ENCODE peak calls at places on chromosomes 6 and 20, in four cellular contexts. C, T, H and M are unnamed samples.

GRCh38 chr6:9295641-9296040 is 860.3 kb upstream of the SLC35B3 start:
- DNase-seq in C (no peak), T (no peak), H (no peak), M (no peak)

GRCh38 chr6:115551510-115551909 is 509.2 kb downstream of the FRK start:
- DNase-seq in C (no peak), T (no peak), H (no peak), M (no peak)

GRCh38 chr6:33277663-33278391 is 904 bp downstream of the B3GALT4 start:
- DNase-seq in C (peak; percentile 32), T (no peak), H (peak; percentile 48), M (no peak)

GRCh38 chr6:125584468-125584939 is 164.9 kb upstream of the HEY2 start:
- DNase-seq in C (peak; percentile 65), T (no peak), H (no peak), M (no peak)

GRCh38 chr6:113047148-113047547 is 700.0 kb downstream of the RFPL4B start:
- DNase-seq in C (no peak), T (no peak), H (no peak), M (no peak)

GRCh38 chr20:63448050-63448449 is 24.4 kb downstream of the KCNQ2 start:
- DNase-seq in C (no peak), T (no peak), H (no peak), M (no peak)

GRCh38 chr6:134063121-134063965 is 10.9 kb upstream of the SLC2A12 start:
- DNase-seq in C (peak; percentile 22), T (no peak), H (peak; percentile 48), M (peak; percentile 40)

GRCh38 chr6:163965426-163966348 is 551.2 kb downstream of the QKI start:
- DNase-seq in C (no peak), T (no peak), H (no peak), M (no peak)

GRCh38 chr6:157716553-157716952 is 106.5 kb upstream of the SNX9 start:
- DNase-seq in C (no peak), T (no peak), H (no peak), M (no peak)

GRCh38 chr6:31764239-31764638 is 1.8 kb downstream of the SAPCD1 start:
- DNase-seq in C (no peak), T (no peak), H (peak; percentile 66), M (no peak)

GRCh38 chr20:34525709-34526416 is 9.6 kb downstream of the DYNLRB1 start:
- DNase-seq in C (no peak), T (no peak), H (no peak), M (peak; percentile 98)

GRCh38 chr6:79512014-79512413 is 25.2 kb downstream of the LCA5 start:
- DNase-seq in C (no peak), T (no peak), H (no peak), M (no peak)

GRCh38 chr6:32047084-32047478 is 8.9 kb downstream of the CYP21A2 start:
- DNase-seq in C (no peak), T (no peak), H (peak; percentile 60), M (peak; percentile 27)

GRCh38 chr6:135145509-135145865 is 35.6 kb upstream of the MYB start:
- DNase-seq in C (no peak), T (no peak), H (no peak), M (no peak)

GRCh38 chr6:2971420-2972218 is at the start of gene SERPINB6:
- DNase-seq in C (peak; percentile 52), T (no peak), H (peak; percentile 90), M (peak; percentile 38)

GRCh38 chr6:134510920-134511319 is 193.0 kb upstream of the SGK1 start:
- DNase-seq in C (no peak), T (no peak), H (no peak), M (no peak)

GRCh38 chr6:144340541-144341371 is 55.6 kb downstream of the UTRN start:
- DNase-seq in C (no peak), T (no peak), H (no peak), M (peak; percentile 86)

DNA sequence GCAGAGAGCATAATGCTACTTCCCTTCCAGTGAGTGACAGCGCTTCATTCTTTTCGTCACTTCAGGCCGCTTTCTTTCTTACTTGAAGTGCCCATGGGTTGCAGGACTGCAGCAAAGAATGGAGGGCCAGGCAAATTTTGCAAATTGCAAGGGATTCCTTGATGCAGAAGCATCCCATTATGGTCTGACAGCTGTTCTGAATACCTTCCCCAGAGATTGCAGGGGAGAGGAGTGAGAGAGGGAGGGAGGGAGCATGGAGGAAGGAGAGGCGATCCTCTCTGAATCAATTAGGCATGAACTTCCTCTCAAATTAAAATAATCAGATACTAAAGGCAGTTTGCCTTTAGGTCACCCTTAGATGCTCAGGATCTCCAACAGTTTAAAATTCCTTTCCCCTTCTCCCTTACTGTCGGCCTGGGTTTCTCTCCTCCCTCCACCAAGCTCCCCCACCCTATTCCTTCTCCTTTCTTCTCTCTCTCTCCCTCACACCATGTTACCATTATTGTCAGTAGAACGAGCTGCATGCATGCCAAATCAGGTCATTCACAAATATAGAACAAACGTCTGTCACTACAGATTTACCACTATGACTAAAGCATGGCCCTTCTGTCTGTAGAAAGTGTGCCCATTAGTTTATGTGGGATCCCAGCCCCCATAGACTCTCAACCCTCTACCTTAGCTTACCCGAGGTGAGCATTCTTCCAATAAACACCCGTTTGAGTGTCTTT is 289.2 kb downstream of the CD83 start:
- DNase-seq in C (no peak), T (no peak), H (no peak), M (no peak)
- TF ChIP-seq TCF7 in C (no peak), T (no peak), H (no peak), M (no peak)

GRCh38 chr20:3727333-3728035 is 5.0 kb upstream of the HSPA12B start:
- DNase-seq in C (no peak), T (no peak), H (no peak), M (no peak)
- TF ChIP-seq SP1 in C (no peak), T (no peak), H (no peak), M (no peak)

DNA sequence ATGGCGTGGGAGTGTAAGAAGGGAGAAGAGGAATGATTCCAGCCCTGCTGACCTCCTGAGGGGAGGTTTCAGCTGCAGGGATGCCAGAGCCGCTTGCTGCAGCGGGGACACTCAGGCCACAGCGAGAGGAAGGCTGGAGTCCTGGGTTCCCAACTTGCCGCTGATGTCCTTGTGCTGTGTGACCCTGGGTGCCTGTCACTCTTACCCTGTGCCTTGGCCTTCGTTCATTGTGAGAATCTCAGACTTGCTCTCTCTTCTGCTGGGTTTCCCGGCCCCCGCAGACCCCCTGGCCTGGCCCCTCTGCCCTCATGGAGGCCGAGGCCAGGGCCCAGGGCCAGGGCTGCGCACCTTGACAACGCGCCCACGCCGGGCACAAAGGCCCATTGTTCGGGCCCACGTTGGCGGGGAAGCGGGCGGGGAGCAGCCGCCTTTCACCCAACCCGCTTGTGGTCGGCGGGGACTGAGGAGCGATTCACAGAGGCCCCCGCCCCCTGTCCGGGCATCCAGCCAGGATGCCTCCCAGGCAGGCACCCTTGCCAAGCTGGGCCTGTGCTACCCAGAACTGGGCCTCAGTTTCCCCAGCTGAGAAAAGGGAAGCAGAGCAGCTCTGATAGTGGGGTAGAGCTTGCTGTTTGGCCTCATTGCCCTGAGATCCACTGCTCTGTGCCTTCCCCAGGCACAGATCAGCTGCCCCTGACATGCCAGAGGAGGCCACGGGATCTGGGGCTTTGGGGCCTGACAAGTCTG is 52.4 kb downstream of the CEBPB start:
- DNase-seq in C (no peak), T (no peak), H (no peak), M (peak; percentile 93)
- TF ChIP-seq CBFB in C (no peak), T (no peak), H (no peak), M (peak; percentile 93)

GRCh38 chr6:131510094-131510493 is 62.9 kb upstream of the ARG1 start:
- DNase-seq in C (peak; percentile 60), T (peak; percentile 38), H (no peak), M (no peak)
- TF ChIP-seq TCF7 in C (no peak), T (no peak), H (no peak), M (no peak)

DNA sequence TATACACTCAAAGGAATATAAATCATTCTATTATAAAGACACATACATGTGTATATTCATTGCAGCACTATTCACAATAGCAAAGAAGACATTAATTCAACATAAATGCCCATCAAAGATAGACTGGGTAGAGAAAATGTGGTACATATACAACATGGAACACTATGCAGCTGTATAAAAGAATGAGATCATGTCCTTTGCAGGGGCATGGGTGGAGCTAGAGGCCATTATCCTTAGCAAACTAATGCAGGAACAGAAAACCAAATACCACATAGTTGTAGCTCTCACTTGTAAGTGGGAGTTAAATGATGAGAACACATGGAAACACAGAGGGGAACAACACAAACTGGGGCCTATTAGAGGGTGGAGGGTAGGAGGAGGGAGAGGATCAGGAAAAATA is 121.0 kb upstream of the LOC128125822 start:
- DNase-seq in C (no peak), T (no peak), H (no peak), M (no peak)
- TF ChIP-seq SP1 in C (no peak), T (no peak), H (no peak), M (no peak)

GRCh38 chr20:50843331-50844276 is 48.7 kb downstream of the BCAS4 start:
- DNase-seq in C (no peak), T (no peak), H (no peak), M (no peak)
- TF ChIP-seq CBFB in C (no peak), T (no peak), H (no peak), M (no peak)

GRCh38 chr20:16175322-16175721 is 397.9 kb downstream of the KIF16B start:
- DNase-seq in C (no peak), T (peak; percentile 17), H (no peak), M (no peak)

GRCh38 chr20:16179919-16180318 is 393.3 kb downstream of the KIF16B start:
- DNase-seq in C (no peak), T (no peak), H (no peak), M (no peak)

GRCh38 chr20:16173044-16173443 is 400.2 kb downstream of the KIF16B start:
- DNase-seq in C (no peak), T (no peak), H (no peak), M (no peak)

GRCh38 chr20:16178671-16179070 is 394.6 kb downstream of the KIF16B start:
- DNase-seq in C (no peak), T (no peak), H (no peak), M (no peak)
- TF ChIP-seq TCF7 in C (no peak), T (no peak), H (no peak), M (no peak)